ENCODE peak calls at places on chromosome 5, in seven cellular contexts. One of them, this sample, is unnamed.

GRCh38 chr5:103258957-103259704 is 568 bp downstream of the MACIR start:
- DNase-seq in AG10803: peak
- DNase-seq in COR-L47: peak
- DNase-seq in midbrain: peak
- DNase-seq in A549: peak
- DNase-seq in M059J: peak
- DNase-seq in occipital lobe: peak
- DNase-seq in this sample: peak

GRCh38 chr5:43389679-43390329 is 22.4 kb downstream of the CCL28 start:
- DNase-seq in occipital lobe: peak
- DNase-seq in COR-L47: peak
- DNase-seq in M059J: peak
- DNase-seq in A549: peak
- DNase-seq in midbrain: peak
- DNase-seq in AG10803: peak
- DNase-seq in this sample: peak

GRCh38 chr5:78221964-78222451 is 72.5 kb downstream of the AP3B1 start:
- DNase-seq in M059J: no peak
- DNase-seq in A549: peak
- DNase-seq in COR-L47: no peak
- DNase-seq in midbrain: no peak
- DNase-seq in occipital lobe: no peak
- DNase-seq in AG10803: peak
- DNase-seq in this sample: no peak

GRCh38 chr5:125412561-125413535 is 666.4 kb upstream of the ZNF608 start:
- DNase-seq in occipital lobe: peak
- DNase-seq in COR-L47: peak
- DNase-seq in A549: peak
- DNase-seq in midbrain: peak
- DNase-seq in M059J: peak
- DNase-seq in AG10803: peak
- DNase-seq in this sample: peak

GRCh38 chr5:28415791-28416443 is 1377.5 kb upstream of the CDH9 start:
- DNase-seq in COR-L47: no peak
- DNase-seq in AG10803: no peak
- DNase-seq in midbrain: no peak
- DNase-seq in occipital lobe: no peak
- DNase-seq in A549: no peak
- DNase-seq in M059J: no peak
- DNase-seq in this sample: no peak

GRCh38 chr5:74464512-74465209 is 175.9 kb downstream of the ENC1 start:
- DNase-seq in M059J: no peak
- DNase-seq in AG10803: peak
- DNase-seq in occipital lobe: no peak
- DNase-seq in A549: no peak
- DNase-seq in midbrain: no peak
- DNase-seq in COR-L47: no peak
- DNase-seq in this sample: no peak

GRCh38 chr5:133244242-133244641 is 192.4 kb downstream of the HSPA4 start:
- DNase-seq in M059J: peak
- DNase-seq in COR-L47: peak
- DNase-seq in midbrain: no peak
- DNase-seq in A549: peak
- DNase-seq in occipital lobe: no peak
- DNase-seq in AG10803: no peak
- DNase-seq in this sample: no peak

GRCh38 chr5:32494827-32495226 is 50.3 kb upstream of the ZFR start:
- DNase-seq in M059J: no peak
- DNase-seq in midbrain: no peak
- DNase-seq in occipital lobe: no peak
- DNase-seq in COR-L47: no peak
- DNase-seq in A549: no peak
- DNase-seq in AG10803: no peak
- DNase-seq in this sample: no peak

GRCh38 chr5:18553269-18553668 is 919.0 kb downstream of the TAF11L14 start:
- DNase-seq in AG10803: no peak
- DNase-seq in A549: peak
- DNase-seq in occipital lobe: no peak
- DNase-seq in COR-L47: no peak
- DNase-seq in M059J: peak
- DNase-seq in midbrain: no peak
- DNase-seq in this sample: no peak

GRCh38 chr5:65952259-65952658 is 25.9 kb downstream of the ERBIN start:
- DNase-seq in A549: no peak
- DNase-seq in AG10803: no peak
- DNase-seq in midbrain: no peak
- DNase-seq in occipital lobe: no peak
- DNase-seq in M059J: no peak
- DNase-seq in COR-L47: no peak
- DNase-seq in this sample: no peak

GRCh38 chr5:37836173-37837100 is 3.4 kb downstream of the GDNF start:
- DNase-seq in occipital lobe: no peak
- DNase-seq in COR-L47: no peak
- DNase-seq in AG10803: peak
- DNase-seq in A549: no peak
- DNase-seq in midbrain: peak
- DNase-seq in M059J: peak
- DNase-seq in this sample: no peak

GRCh38 chr5:10591946-10592345 is 28.1 kb downstream of the ANKRD33B start:
- DNase-seq in A549: no peak
- DNase-seq in COR-L47: no peak
- DNase-seq in M059J: no peak
- DNase-seq in AG10803: no peak
- DNase-seq in occipital lobe: no peak
- DNase-seq in midbrain: no peak
- DNase-seq in this sample: no peak

GRCh38 chr5:150487199-150488061 is 20.5 kb upstream of the NDST1 start:
- DNase-seq in occipital lobe: no peak
- DNase-seq in AG10803: peak
- DNase-seq in midbrain: peak
- DNase-seq in A549: peak
- DNase-seq in COR-L47: no peak
- DNase-seq in M059J: peak
- DNase-seq in this sample: peak

GRCh38 chr5:95935553-95936100 is 26.0 kb downstream of the ELL2 start:
- DNase-seq in COR-L47: no peak
- DNase-seq in AG10803: no peak
- DNase-seq in midbrain: no peak
- DNase-seq in occipital lobe: no peak
- DNase-seq in M059J: peak
- DNase-seq in A549: no peak
- DNase-seq in this sample: no peak

GRCh38 chr5:93267276-93267675 is 313.7 kb downstream of the NR2F1-AS1 start:
- DNase-seq in M059J: no peak
- DNase-seq in occipital lobe: no peak
- DNase-seq in AG10803: no peak
- DNase-seq in midbrain: no peak
- DNase-seq in A549: no peak
- DNase-seq in COR-L47: no peak
- DNase-seq in this sample: no peak

GRCh38 chr5:112219000-112219399 is 200.1 kb downstream of the EPB41L4A start:
- DNase-seq in midbrain: no peak
- DNase-seq in AG10803: no peak
- DNase-seq in A549: no peak
- DNase-seq in M059J: no peak
- DNase-seq in occipital lobe: no peak
- DNase-seq in COR-L47: no peak
- DNase-seq in this sample: no peak

GRCh38 chr5:147554285-147554817 is 44.5 kb upstream of the DPYSL3 start:
- DNase-seq in M059J: peak
- DNase-seq in COR-L47: no peak
- DNase-seq in occipital lobe: no peak
- DNase-seq in midbrain: peak
- DNase-seq in AG10803: peak
- DNase-seq in A549: no peak
- DNase-seq in this sample: no peak

GRCh38 chr5:38598994-38599611 is 42.7 kb upstream of the LIFR start:
- DNase-seq in midbrain: no peak
- DNase-seq in AG10803: peak
- DNase-seq in A549: peak
- DNase-seq in M059J: peak
- DNase-seq in COR-L47: no peak
- DNase-seq in occipital lobe: no peak
- DNase-seq in this sample: no peak

GRCh38 chr5:131589510-131590348 is 45.3 kb downstream of the RAPGEF6 start:
- DNase-seq in midbrain: peak
- DNase-seq in M059J: peak
- DNase-seq in COR-L47: peak
- DNase-seq in AG10803: peak
- DNase-seq in occipital lobe: peak
- DNase-seq in A549: peak
- DNase-seq in this sample: no peak

GRCh38 chr5:79011219-79011836 is 26.2 kb upstream of the ARSB start:
- DNase-seq in AG10803: peak
- DNase-seq in A549: peak
- DNase-seq in COR-L47: no peak
- DNase-seq in occipital lobe: no peak
- DNase-seq in midbrain: no peak
- DNase-seq in M059J: no peak
- DNase-seq in this sample: no peak

GRCh38 chr5:15452030-15452429 is 48.0 kb upstream of the FBXL7 start:
- DNase-seq in A549: no peak
- DNase-seq in M059J: peak
- DNase-seq in COR-L47: no peak
- DNase-seq in occipital lobe: no peak
- DNase-seq in midbrain: no peak
- DNase-seq in AG10803: peak
- DNase-seq in this sample: no peak

GRCh38 chr5:132226516-132227234 is 978 bp downstream of the P4HA2 start:
- DNase-seq in COR-L47: no peak
- DNase-seq in M059J: peak
- DNase-seq in occipital lobe: no peak
- DNase-seq in A549: no peak
- DNase-seq in midbrain: peak
- DNase-seq in AG10803: peak
- DNase-seq in this sample: no peak

GRCh38 chr5:172666251-172666650 is 25.2 kb downstream of the NEURL1B start:
- DNase-seq in occipital lobe: no peak
- DNase-seq in midbrain: no peak
- DNase-seq in AG10803: peak
- DNase-seq in M059J: no peak
- DNase-seq in A549: peak
- DNase-seq in COR-L47: no peak
- DNase-seq in this sample: no peak

GRCh38 chr5:76475936-76476335 is 72.9 kb downstream of the IQGAP2 start:
- DNase-seq in midbrain: no peak
- DNase-seq in occipital lobe: no peak
- DNase-seq in M059J: no peak
- DNase-seq in COR-L47: no peak
- DNase-seq in AG10803: no peak
- DNase-seq in A549: no peak
- DNase-seq in this sample: no peak

GRCh38 chr5:6633469-6634326 is 458 bp downstream of the SRD5A1 start:
- DNase-seq in AG10803: no peak
- DNase-seq in M059J: peak
- DNase-seq in midbrain: peak
- DNase-seq in COR-L47: peak
- DNase-seq in occipital lobe: no peak
- DNase-seq in A549: peak
- DNase-seq in this sample: peak